ENCODE peak calls at places on chromosomes 7 and 10, in ten cellular contexts. One of them, this sample, is unnamed.

GRCh38 chr10:122163182-122164027 is 107.7 kb upstream of the BTBD16 start:
- DNase-seq in astrocyte of the spinal cord: no peak
- DNase-seq in left ventricle myocardium inferior: no peak
- DNase-seq in HFF-Myc: no peak
- DNase-seq in fibroblast of the aortic adventitia: no peak
- DNase-seq in AG04450: no peak
- DNase-seq in endothelial cell: peak
- DNase-seq in endodermal cell: peak
- DNase-seq in Caco-2: no peak
- DNase-seq in pancreas: no peak
- DNase-seq in this sample: no peak

GRCh38 chr10:117617086-117617485 is 74.5 kb downstream of the EMX2 start:
- DNase-seq in astrocyte of the spinal cord: no peak
- DNase-seq in left ventricle myocardium inferior: no peak
- DNase-seq in HFF-Myc: no peak
- DNase-seq in fibroblast of the aortic adventitia: no peak
- DNase-seq in AG04450: no peak
- DNase-seq in endothelial cell: no peak
- DNase-seq in endodermal cell: no peak
- DNase-seq in Caco-2: no peak
- DNase-seq in pancreas: no peak
- DNase-seq in this sample: no peak

GRCh38 chr7:38232475-38233366 is 40.7 kb downstream of the TARP start:
- DNase-seq in astrocyte of the spinal cord: peak
- DNase-seq in left ventricle myocardium inferior: no peak
- DNase-seq in HFF-Myc: no peak
- DNase-seq in fibroblast of the aortic adventitia: no peak
- DNase-seq in AG04450: no peak
- DNase-seq in endothelial cell: peak
- DNase-seq in endodermal cell: no peak
- DNase-seq in Caco-2: no peak
- DNase-seq in pancreas: no peak
- DNase-seq in this sample: no peak

GRCh38 chr7:124856299-124856888 is 73.2 kb downstream of the POT1 start:
- DNase-seq in astrocyte of the spinal cord: peak
- DNase-seq in left ventricle myocardium inferior: no peak
- DNase-seq in HFF-Myc: peak
- DNase-seq in fibroblast of the aortic adventitia: peak
- DNase-seq in AG04450: peak
- DNase-seq in endothelial cell: no peak
- DNase-seq in endodermal cell: no peak
- DNase-seq in Caco-2: no peak
- DNase-seq in pancreas: no peak
- DNase-seq in this sample: no peak

GRCh38 chr7:100483728-100484635 is at the start of gene NYAP1:
- DNase-seq in astrocyte of the spinal cord: peak
- DNase-seq in left ventricle myocardium inferior: peak
- DNase-seq in HFF-Myc: no peak
- DNase-seq in fibroblast of the aortic adventitia: peak
- DNase-seq in AG04450: no peak
- DNase-seq in endothelial cell: no peak
- DNase-seq in endodermal cell: peak
- DNase-seq in Caco-2: peak
- DNase-seq in pancreas: peak
- DNase-seq in this sample: peak

GRCh38 chr10:116053910-116054309 is 219.1 kb downstream of the GFRA1 start:
- DNase-seq in astrocyte of the spinal cord: no peak
- DNase-seq in left ventricle myocardium inferior: no peak
- DNase-seq in HFF-Myc: no peak
- DNase-seq in fibroblast of the aortic adventitia: no peak
- DNase-seq in AG04450: no peak
- DNase-seq in endothelial cell: no peak
- DNase-seq in endodermal cell: peak
- DNase-seq in Caco-2: no peak
- DNase-seq in pancreas: no peak
- DNase-seq in this sample: no peak

GRCh38 chr10:86971146-86971991 is 3.1 kb downstream of the ADIRF start:
- DNase-seq in astrocyte of the spinal cord: peak
- DNase-seq in left ventricle myocardium inferior: peak
- DNase-seq in HFF-Myc: no peak
- DNase-seq in fibroblast of the aortic adventitia: peak
- DNase-seq in AG04450: peak
- DNase-seq in endothelial cell: peak
- DNase-seq in endodermal cell: peak
- DNase-seq in Caco-2: peak
- DNase-seq in pancreas: peak
- DNase-seq in this sample: peak

GRCh38 chr10:97687785-97688781 is 1.0 kb upstream of the AVPI1 start:
- DNase-seq in astrocyte of the spinal cord: peak
- DNase-seq in left ventricle myocardium inferior: no peak
- DNase-seq in HFF-Myc: no peak
- DNase-seq in fibroblast of the aortic adventitia: peak
- DNase-seq in AG04450: no peak
- DNase-seq in endothelial cell: no peak
- DNase-seq in endodermal cell: no peak
- DNase-seq in Caco-2: no peak
- DNase-seq in pancreas: no peak
- DNase-seq in this sample: no peak

GRCh38 chr10:95382596-95382995 is 91.8 kb upstream of the PDLIM1 start:
- DNase-seq in astrocyte of the spinal cord: no peak
- DNase-seq in left ventricle myocardium inferior: no peak
- DNase-seq in HFF-Myc: no peak
- DNase-seq in fibroblast of the aortic adventitia: no peak
- DNase-seq in AG04450: no peak
- DNase-seq in endothelial cell: no peak
- DNase-seq in endodermal cell: no peak
- DNase-seq in Caco-2: no peak
- DNase-seq in pancreas: no peak
- DNase-seq in this sample: no peak

GRCh38 chr7:132475037-132475668 is 101.1 kb downstream of the PLXNA4 start:
- DNase-seq in astrocyte of the spinal cord: no peak
- DNase-seq in left ventricle myocardium inferior: no peak
- DNase-seq in HFF-Myc: no peak
- DNase-seq in fibroblast of the aortic adventitia: no peak
- DNase-seq in AG04450: no peak
- DNase-seq in endothelial cell: no peak
- DNase-seq in endodermal cell: peak
- DNase-seq in Caco-2: no peak
- DNase-seq in pancreas: no peak
- DNase-seq in this sample: no peak

GRCh38 chr7:121510858-121511482 is 114.9 kb upstream of the FAM3C start:
- DNase-seq in astrocyte of the spinal cord: no peak
- DNase-seq in left ventricle myocardium inferior: no peak
- DNase-seq in HFF-Myc: peak
- DNase-seq in fibroblast of the aortic adventitia: no peak
- DNase-seq in AG04450: no peak
- DNase-seq in endothelial cell: no peak
- DNase-seq in endodermal cell: peak
- DNase-seq in Caco-2: no peak
- DNase-seq in pancreas: no peak
- DNase-seq in this sample: no peak

GRCh38 chr7:121513105-121513504 is 117.0 kb upstream of the FAM3C start:
- DNase-seq in astrocyte of the spinal cord: no peak
- DNase-seq in left ventricle myocardium inferior: no peak
- DNase-seq in HFF-Myc: no peak
- DNase-seq in fibroblast of the aortic adventitia: no peak
- DNase-seq in AG04450: no peak
- DNase-seq in endothelial cell: no peak
- DNase-seq in endodermal cell: no peak
- DNase-seq in Caco-2: no peak
- DNase-seq in pancreas: no peak
- DNase-seq in this sample: no peak

GRCh38 chr7:121515181-121515580 is 119.1 kb upstream of the FAM3C start:
- DNase-seq in astrocyte of the spinal cord: no peak
- DNase-seq in left ventricle myocardium inferior: no peak
- DNase-seq in HFF-Myc: no peak
- DNase-seq in fibroblast of the aortic adventitia: no peak
- DNase-seq in AG04450: no peak
- DNase-seq in endothelial cell: no peak
- DNase-seq in endodermal cell: no peak
- DNase-seq in Caco-2: no peak
- DNase-seq in pancreas: no peak
- DNase-seq in this sample: no peak

GRCh38 chr7:121505540-121506182 is 109.6 kb upstream of the FAM3C start:
- DNase-seq in astrocyte of the spinal cord: no peak
- DNase-seq in left ventricle myocardium inferior: no peak
- DNase-seq in HFF-Myc: no peak
- DNase-seq in fibroblast of the aortic adventitia: no peak
- DNase-seq in AG04450: no peak
- DNase-seq in endothelial cell: no peak
- DNase-seq in endodermal cell: no peak
- DNase-seq in Caco-2: no peak
- DNase-seq in pancreas: no peak
- DNase-seq in this sample: no peak

DNA sequence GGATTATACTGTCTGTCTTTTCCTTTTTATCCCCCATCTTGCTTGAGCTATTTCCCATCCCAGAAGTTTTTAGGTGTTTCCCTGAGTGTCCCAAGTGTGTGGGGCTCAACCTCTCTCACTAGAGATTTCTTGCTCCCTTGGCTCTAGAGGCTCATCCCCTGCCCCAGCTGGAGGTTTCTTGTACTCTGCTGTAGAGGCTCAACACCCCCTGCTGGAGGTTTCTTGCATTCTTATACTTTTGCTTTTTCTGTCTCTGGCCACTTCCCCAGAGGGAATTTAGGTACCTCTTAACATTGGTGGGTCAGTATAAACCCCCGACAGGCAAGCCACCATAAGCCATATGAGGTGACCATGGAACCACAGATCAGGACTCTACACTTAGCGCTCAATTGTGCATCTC is 114.2 kb upstream of the FAM3C start:
- DNase-seq in astrocyte of the spinal cord: no peak
- DNase-seq in left ventricle myocardium inferior: no peak
- DNase-seq in HFF-Myc: no peak
- DNase-seq in fibroblast of the aortic adventitia: no peak
- DNase-seq in AG04450: no peak
- DNase-seq in endothelial cell: no peak
- DNase-seq in endodermal cell: peak
- DNase-seq in Caco-2: no peak
- DNase-seq in pancreas: no peak
- DNase-seq in this sample: no peak
- TF ChIP-seq CTCF in astrocyte of the spinal cord: no peak
- TF ChIP-seq CTCF in left ventricle myocardium inferior: peak
- TF ChIP-seq CTCF in HFF-Myc: peak
- TF ChIP-seq CTCF in fibroblast of the aortic adventitia: no peak
- TF ChIP-seq CTCF in AG04450: no peak
- TF ChIP-seq CTCF in endothelial cell: no peak
- TF ChIP-seq CTCF in endodermal cell: peak
- TF ChIP-seq CTCF in Caco-2: no peak
- TF ChIP-seq CTCF in pancreas: no peak
- TF ChIP-seq CTCF in this sample: no peak

GRCh38 chr7:151507806-151508205 is 11.9 kb downstream of the RHEB start:
- DNase-seq in astrocyte of the spinal cord: no peak
- DNase-seq in left ventricle myocardium inferior: no peak
- DNase-seq in HFF-Myc: no peak
- DNase-seq in fibroblast of the aortic adventitia: no peak
- DNase-seq in AG04450: no peak
- DNase-seq in endothelial cell: no peak
- DNase-seq in endodermal cell: no peak
- DNase-seq in Caco-2: no peak
- DNase-seq in pancreas: no peak
- DNase-seq in this sample: no peak

GRCh38 chr7:151505433-151505832 is 14.3 kb downstream of the RHEB start:
- DNase-seq in astrocyte of the spinal cord: no peak
- DNase-seq in left ventricle myocardium inferior: no peak
- DNase-seq in HFF-Myc: no peak
- DNase-seq in fibroblast of the aortic adventitia: no peak
- DNase-seq in AG04450: no peak
- DNase-seq in endothelial cell: no peak
- DNase-seq in endodermal cell: no peak
- DNase-seq in Caco-2: no peak
- DNase-seq in pancreas: no peak
- DNase-seq in this sample: no peak

GRCh38 chr7:151504715-151505326 is 14.9 kb downstream of the RHEB start:
- DNase-seq in astrocyte of the spinal cord: no peak
- DNase-seq in left ventricle myocardium inferior: no peak
- DNase-seq in HFF-Myc: no peak
- DNase-seq in fibroblast of the aortic adventitia: no peak
- DNase-seq in AG04450: no peak
- DNase-seq in endothelial cell: no peak
- DNase-seq in endodermal cell: no peak
- DNase-seq in Caco-2: no peak
- DNase-seq in pancreas: no peak
- DNase-seq in this sample: no peak

GRCh38 chr7:151505836-151506468 is 13.7 kb downstream of the RHEB start:
- DNase-seq in astrocyte of the spinal cord: no peak
- DNase-seq in left ventricle myocardium inferior: no peak
- DNase-seq in HFF-Myc: no peak
- DNase-seq in fibroblast of the aortic adventitia: no peak
- DNase-seq in AG04450: no peak
- DNase-seq in endothelial cell: no peak
- DNase-seq in endodermal cell: no peak
- DNase-seq in Caco-2: no peak
- DNase-seq in pancreas: no peak
- DNase-seq in this sample: no peak

GRCh38 chr7:151506901-151507382 is 12.8 kb downstream of the RHEB start:
- DNase-seq in astrocyte of the spinal cord: no peak
- DNase-seq in left ventricle myocardium inferior: no peak
- DNase-seq in HFF-Myc: no peak
- DNase-seq in fibroblast of the aortic adventitia: no peak
- DNase-seq in AG04450: no peak
- DNase-seq in endothelial cell: peak
- DNase-seq in endodermal cell: no peak
- DNase-seq in Caco-2: no peak
- DNase-seq in pancreas: no peak
- DNase-seq in this sample: no peak
- TF ChIP-seq CTCF in astrocyte of the spinal cord: no peak
- TF ChIP-seq CTCF in left ventricle myocardium inferior: no peak
- TF ChIP-seq CTCF in HFF-Myc: no peak
- TF ChIP-seq CTCF in fibroblast of the aortic adventitia: no peak
- TF ChIP-seq CTCF in AG04450: no peak
- TF ChIP-seq CTCF in endothelial cell: no peak
- TF ChIP-seq CTCF in endodermal cell: peak
- TF ChIP-seq CTCF in Caco-2: peak
- TF ChIP-seq CTCF in pancreas: no peak
- TF ChIP-seq CTCF in this sample: peak

DNA sequence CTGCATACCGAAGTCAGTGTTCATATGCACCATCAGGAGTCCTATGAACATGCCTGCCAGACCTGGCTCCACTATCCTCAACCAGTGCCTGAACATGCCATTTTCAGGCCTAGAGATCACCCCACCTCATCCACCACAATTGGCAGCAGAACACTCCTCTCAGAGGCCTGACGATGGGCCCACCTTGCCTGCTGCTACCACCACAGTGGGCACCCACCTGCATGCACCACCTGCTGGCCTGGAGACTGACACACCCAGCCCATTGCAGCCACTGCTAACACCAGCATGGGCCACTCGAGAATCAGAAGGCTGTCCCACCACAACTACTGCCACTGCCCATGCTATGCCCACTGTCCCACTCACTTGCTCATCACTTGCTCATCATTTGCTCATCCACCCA is 130.7 kb upstream of the FAM13C start:
- DNase-seq in astrocyte of the spinal cord: no peak
- DNase-seq in left ventricle myocardium inferior: no peak
- DNase-seq in HFF-Myc: no peak
- DNase-seq in fibroblast of the aortic adventitia: no peak
- DNase-seq in AG04450: no peak
- DNase-seq in endothelial cell: no peak
- DNase-seq in endodermal cell: no peak
- DNase-seq in Caco-2: no peak
- DNase-seq in pancreas: no peak
- DNase-seq in this sample: no peak
- TF ChIP-seq CTCF in astrocyte of the spinal cord: no peak
- TF ChIP-seq CTCF in left ventricle myocardium inferior: no peak
- TF ChIP-seq CTCF in HFF-Myc: no peak
- TF ChIP-seq CTCF in fibroblast of the aortic adventitia: no peak
- TF ChIP-seq CTCF in AG04450: no peak
- TF ChIP-seq CTCF in endothelial cell: no peak
- TF ChIP-seq CTCF in endodermal cell: no peak
- TF ChIP-seq CTCF in Caco-2: no peak
- TF ChIP-seq CTCF in pancreas: no peak
- TF ChIP-seq CTCF in this sample: no peak

GRCh38 chr7:154503962-154504550 is 451.9 kb downstream of the DPP6 start:
- DNase-seq in astrocyte of the spinal cord: peak
- DNase-seq in left ventricle myocardium inferior: no peak
- DNase-seq in HFF-Myc: peak
- DNase-seq in fibroblast of the aortic adventitia: peak
- DNase-seq in AG04450: no peak
- DNase-seq in endothelial cell: no peak
- DNase-seq in endodermal cell: no peak
- DNase-seq in Caco-2: no peak
- DNase-seq in pancreas: no peak
- DNase-seq in this sample: no peak
- TF ChIP-seq CTCF in astrocyte of the spinal cord: peak
- TF ChIP-seq CTCF in left ventricle myocardium inferior: peak
- TF ChIP-seq CTCF in HFF-Myc: peak
- TF ChIP-seq CTCF in fibroblast of the aortic adventitia: no peak
- TF ChIP-seq CTCF in AG04450: peak
- TF ChIP-seq CTCF in endothelial cell: peak
- TF ChIP-seq CTCF in endodermal cell: peak
- TF ChIP-seq CTCF in Caco-2: peak
- TF ChIP-seq CTCF in pancreas: peak
- TF ChIP-seq CTCF in this sample: peak